ENCODE peak calls at places on chromosomes 16 and 17, in four cellular contexts. J, L, R and K are unnamed samples.

GRCh38 chr17:73311781-73312641 is at the start of gene CDC42EP4:
- DNase-seq in J (peak), L (peak), R (peak), K (peak)

GRCh38 chr16:68332411-68333121 is 21.7 kb downstream of the PRMT7 start:
- DNase-seq in J (peak), L (peak), R (no peak), K (peak)

GRCh38 chr17:16872836-16873653 is 98.9 kb downstream of the TNFRSF13B start:
- DNase-seq in J (no peak), L (peak), R (peak), K (peak)

GRCh38 chr16:72963921-72964320 is 84.0 kb downstream of the ZFHX3 start:
- DNase-seq in J (no peak), L (peak), R (no peak), K (no peak)

GRCh38 chr16:78212674-78213073 is 113.2 kb downstream of the WWOX start:
- DNase-seq in J (no peak), L (no peak), R (no peak), K (no peak)

GRCh38 chr16:79485020-79485419 is 115.5 kb downstream of the MAF start:
- DNase-seq in J (no peak), L (no peak), R (no peak), K (no peak)

GRCh38 chr16:88428156-88428555 is 24.9 kb upstream of the ZFPM1 start:
- DNase-seq in J (no peak), L (no peak), R (no peak), K (no peak)

GRCh38 chr16:27222499-27223225 is 19.3 kb downstream of the KDM8 start:
- DNase-seq in J (peak), L (peak), R (no peak), K (peak)

GRCh38 chr16:734208-734980 is 6.4 kb downstream of the CIAO3 start:
- DNase-seq in J (no peak), L (no peak), R (no peak), K (no peak)

GRCh38 chr16:19135896-19136438 is 22.2 kb downstream of the ITPRIPL2 start:
- DNase-seq in J (no peak), L (peak), R (no peak), K (no peak)

GRCh38 chr16:80147021-80147680 is 393.6 kb upstream of the DYNLRB2 start:
- DNase-seq in J (no peak), L (peak), R (no peak), K (no peak)

GRCh38 chr16:81996664-81997529 is 14.4 kb downstream of the SDR42E1 start:
- DNase-seq in J (no peak), L (peak), R (no peak), K (peak)

DNA sequence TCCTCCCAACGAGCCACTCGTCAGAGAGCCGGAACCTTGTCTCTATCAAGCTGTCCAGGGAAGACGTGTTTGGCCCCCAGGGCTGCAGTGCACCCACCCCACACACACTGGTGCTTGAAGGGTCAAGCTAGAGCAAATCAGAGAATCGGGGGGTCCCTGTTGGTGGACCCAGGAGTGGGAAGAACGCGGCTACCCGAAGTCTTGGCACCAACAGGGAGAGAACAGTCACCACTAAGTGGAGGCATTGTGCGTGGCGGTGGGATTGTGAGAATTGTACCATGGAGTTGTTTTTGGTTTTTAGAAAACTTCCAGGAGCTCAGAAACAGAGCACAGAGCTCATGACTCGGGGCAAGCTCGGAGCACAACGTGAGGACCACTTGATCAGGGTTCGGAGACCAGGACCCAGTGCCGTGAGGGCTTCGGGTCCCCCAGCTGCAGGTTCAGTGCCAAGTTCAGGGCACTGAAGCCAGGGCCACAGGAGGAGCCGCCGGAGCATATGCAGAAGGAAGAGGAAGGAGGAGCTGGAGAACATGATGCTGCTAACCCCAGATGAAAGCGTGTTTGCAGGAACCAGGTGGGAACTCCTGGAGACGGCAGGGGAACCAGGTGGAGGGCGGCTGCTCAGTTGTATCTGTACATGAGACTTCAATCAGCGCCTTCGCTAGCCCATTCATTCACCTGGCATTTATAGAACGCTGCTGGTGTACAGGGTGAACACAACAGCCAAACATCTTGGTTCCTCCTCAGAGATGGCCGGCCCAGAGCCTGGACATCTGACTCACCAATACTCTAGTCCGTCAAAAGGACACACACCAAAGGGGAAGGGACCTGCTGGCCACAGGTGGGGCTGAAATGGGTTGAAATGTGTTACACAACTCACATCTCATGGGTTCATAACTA is 42.8 kb downstream of the METRNL start:
- DNase-seq in J (no peak), L (no peak), R (no peak), K (no peak)
- H3K4me3 ChIP-seq in J (no peak), L (no peak), R (no peak), K (no peak)

GRCh38 chr16:2914233-2914632 is 2.5 kb downstream of the FLYWCH1 start:
- DNase-seq in J (no peak), L (no peak), R (no peak), K (no peak)
- TF ChIP-seq CTCF in J (no peak), L (no peak), R (no peak), K (no peak)

GRCh38 chr17:7558544-7559306 is at the start of gene TNFSF13:
- DNase-seq in J (no peak), L (no peak), R (no peak), K (no peak)
- H3K4me3 ChIP-seq in J (peak), L (no peak), R (peak), K (no peak)

DNA sequence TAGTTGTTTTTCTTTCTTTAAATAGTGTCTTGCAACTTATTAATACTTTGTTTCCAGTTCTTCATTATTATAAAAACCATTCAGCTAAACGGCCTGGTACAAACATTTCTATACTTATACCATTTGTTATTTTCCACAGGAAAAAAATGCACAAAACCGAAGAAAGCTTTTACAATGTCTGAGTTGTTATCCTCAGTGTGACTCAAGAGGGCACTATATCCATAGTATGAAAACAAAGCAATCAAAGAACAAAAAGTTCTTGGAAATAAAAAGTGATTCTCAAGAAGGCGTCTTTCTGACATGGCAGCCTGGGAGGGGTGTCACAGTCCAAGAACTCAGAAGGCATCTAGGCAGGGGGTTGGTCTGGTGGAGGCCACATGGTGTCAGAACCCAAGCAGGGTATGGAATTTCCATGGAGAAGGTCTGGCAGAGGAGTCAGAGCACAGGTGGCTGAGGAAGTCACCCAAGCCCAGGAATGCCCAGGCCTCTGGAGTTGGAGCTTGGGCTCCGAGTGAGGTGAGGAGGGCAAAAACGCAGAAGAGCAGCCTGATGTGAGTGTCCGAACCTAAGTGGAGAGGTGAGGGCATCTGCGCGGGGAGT is 70.9 kb upstream of the ATP2A3 start:
- DNase-seq in J (no peak), L (peak), R (no peak), K (no peak)
- TF ChIP-seq CTCF in J (no peak), L (no peak), R (no peak), K (no peak)

DNA sequence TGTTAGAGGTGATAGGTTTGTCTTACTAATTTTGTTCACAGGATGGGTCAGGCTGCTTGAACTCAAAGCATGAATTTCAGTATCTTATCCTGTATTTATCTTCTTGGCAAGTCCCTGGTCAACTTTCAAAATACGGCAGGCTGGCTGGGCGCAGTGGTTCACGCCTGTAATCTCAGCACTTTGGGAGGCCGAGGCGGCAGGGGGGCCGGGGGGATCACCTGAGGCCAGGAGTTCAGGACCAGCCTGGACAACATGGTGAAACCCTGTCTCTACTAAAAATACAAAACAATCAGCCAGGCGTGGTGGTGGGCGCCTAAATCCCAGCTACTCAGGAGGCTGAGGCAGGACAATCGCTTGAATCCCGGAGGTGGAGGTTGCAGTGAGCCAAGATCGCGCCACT is 25.0 kb upstream of the RSL1D1 start:
- DNase-seq in J (no peak), L (no peak), R (no peak), K (no peak)
- H3K4me3 ChIP-seq in J (no peak), L (no peak), R (no peak), K (no peak)

GRCh38 chr16:29815032-29815721 is 775 bp upstream of the PAGR1 start:
- DNase-seq in J (no peak), L (no peak), R (no peak), K (no peak)

GRCh38 chr16:29818082-29818481 is 2.1 kb downstream of the PAGR1 start:
- DNase-seq in J (no peak), L (no peak), R (no peak), K (no peak)

GRCh38 chr16:29814592-29814991 is 1.4 kb upstream of the PAGR1 start:
- DNase-seq in J (no peak), L (no peak), R (no peak), K (no peak)

GRCh38 chr16:29815793-29816693 is at the start of gene PAGR1:
- DNase-seq in J (peak), L (peak), R (peak), K (peak)

DNA sequence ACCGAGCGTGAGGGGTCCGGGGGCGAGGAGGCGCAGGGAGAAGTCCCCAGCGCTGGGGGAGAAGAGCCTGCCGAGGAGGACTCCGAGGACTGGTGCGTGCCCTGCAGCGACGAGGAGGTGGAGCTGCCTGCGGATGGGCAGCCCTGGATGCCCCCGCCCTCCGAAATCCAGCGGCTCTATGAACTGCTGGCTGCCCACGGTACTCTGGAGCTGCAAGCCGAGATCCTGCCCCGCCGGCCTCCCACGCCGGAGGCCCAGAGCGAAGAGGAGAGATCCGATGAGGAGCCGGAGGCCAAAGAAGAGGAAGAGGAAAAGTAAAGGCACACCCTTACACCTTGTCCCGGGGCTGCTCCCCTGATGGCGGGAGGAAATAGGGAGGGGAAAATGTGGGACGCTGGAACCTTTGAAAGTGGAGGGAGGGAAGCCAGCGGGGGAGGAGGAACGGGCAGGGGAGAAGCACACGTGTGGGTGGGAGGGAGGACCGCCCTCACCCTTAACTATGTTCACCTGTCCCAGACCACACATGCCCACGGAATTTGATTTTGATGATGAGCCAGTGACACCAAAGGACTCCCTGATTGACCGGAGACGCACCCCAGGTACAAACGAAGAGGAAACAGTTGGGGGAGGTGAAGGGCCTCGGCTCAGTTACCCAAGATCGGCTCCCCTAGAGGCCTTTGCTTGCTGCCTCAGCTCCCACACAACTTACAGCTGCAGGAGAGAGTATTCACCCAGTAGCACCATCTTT is 916 bp downstream of the PAGR1 start:
- DNase-seq in J (no peak), L (peak), R (peak), K (peak)
- TF ChIP-seq CTCF in J (no peak), L (peak), R (no peak), K (no peak)

DNA sequence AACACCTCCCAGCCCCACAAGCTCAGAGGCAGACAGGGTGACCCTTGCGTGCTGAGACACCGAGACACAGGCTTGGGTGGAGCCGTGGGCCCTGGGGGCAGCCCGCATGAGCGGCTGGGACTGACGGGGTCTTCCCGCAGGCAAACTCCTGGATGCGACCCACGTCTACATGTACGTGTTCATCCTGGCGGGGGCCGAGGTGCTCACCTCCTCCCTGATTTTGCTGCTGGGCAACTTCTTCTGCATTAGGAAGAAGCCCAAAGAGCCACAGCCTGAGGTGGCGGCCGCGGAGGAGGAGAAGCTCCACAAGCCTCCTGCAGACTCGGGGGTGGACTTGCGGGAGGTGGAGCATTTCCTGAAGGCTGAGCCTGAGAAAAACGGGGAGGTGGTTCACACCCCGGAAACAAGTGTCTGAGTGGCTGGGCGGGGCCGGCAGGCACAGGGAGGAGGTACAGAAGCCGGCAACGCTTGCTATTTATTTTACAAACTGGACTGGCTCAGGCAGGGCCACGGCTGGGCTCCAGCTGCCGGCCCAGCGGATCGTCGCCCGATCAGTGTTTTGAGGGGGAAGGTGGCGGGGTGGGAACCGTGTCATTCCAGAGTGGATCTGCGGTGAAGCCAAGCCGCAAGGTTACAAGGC is 9.8 kb downstream of the SLC16A3 start:
- DNase-seq in J (peak), L (peak), R (peak), K (peak)
- H3K4me3 ChIP-seq in J (no peak), L (no peak), R (peak), K (no peak)